ENCODE peak calls at places on chromosome 1, in ten cellular contexts. Q, E, L, I, U, D, S, X, Y and A are unnamed samples.
A peak's percentile ranks its signal among the peaks of the same experiment; 100 is the strongest.

GRCh38 chr1:145806844-145807243 is 17.1 kb downstream of the RNF115 start:
- DNase-seq in Q (no peak), E (no peak), L (no peak), I (no peak), U (no peak), D (no peak), S (no peak), X (no peak), Y (no peak), A (no peak)

GRCh38 chr1:178725603-178726517 is 816 bp downstream of the RALGPS2 start:
- DNase-seq in Q (peak; percentile 67), E (peak; percentile 84), L (peak; percentile 83), I (peak; percentile 45), U (peak; percentile 48), D (peak; percentile 62), S (peak; percentile 22), X (peak; percentile 62), Y (no peak), A (peak; percentile 66)

GRCh38 chr1:202624781-202625108 is 85.5 kb downstream of the SYT2 start:
- DNase-seq in Q (no peak), E (peak; percentile 10), L (no peak), I (no peak), U (no peak), D (no peak), S (no peak), X (no peak), Y (no peak), A (no peak)

GRCh38 chr1:112431038-112431437 is 35.0 kb downstream of the CTTNBP2NL start:
- DNase-seq in Q (no peak), E (no peak), L (no peak), I (no peak), U (no peak), D (no peak), S (no peak), X (no peak), Y (no peak), A (no peak)

GRCh38 chr1:94562502-94563260 is 21.1 kb upstream of the F3 start:
- DNase-seq in Q (no peak), E (no peak), L (no peak), I (no peak), U (no peak), D (no peak), S (no peak), X (no peak), Y (no peak), A (no peak)

GRCh38 chr1:167452483-167452882 is 65.8 kb downstream of the CD247 start:
- DNase-seq in Q (no peak), E (no peak), L (no peak), I (no peak), U (no peak), D (no peak), S (no peak), X (no peak), Y (no peak), A (no peak)

GRCh38 chr1:91889717-91890459 is 3.9 kb upstream of the TGFBR3 start:
- DNase-seq in Q (peak; percentile 49), E (peak; percentile 33), L (no peak), I (no peak), U (no peak), D (no peak), S (no peak), X (no peak), Y (no peak), A (no peak)

GRCh38 chr1:6471969-6472368 is 6.0 kb upstream of the TNFRSF25 start:
- DNase-seq in Q (no peak), E (no peak), L (no peak), I (no peak), U (no peak), D (no peak), S (no peak), X (no peak), Y (no peak), A (no peak)

DNA sequence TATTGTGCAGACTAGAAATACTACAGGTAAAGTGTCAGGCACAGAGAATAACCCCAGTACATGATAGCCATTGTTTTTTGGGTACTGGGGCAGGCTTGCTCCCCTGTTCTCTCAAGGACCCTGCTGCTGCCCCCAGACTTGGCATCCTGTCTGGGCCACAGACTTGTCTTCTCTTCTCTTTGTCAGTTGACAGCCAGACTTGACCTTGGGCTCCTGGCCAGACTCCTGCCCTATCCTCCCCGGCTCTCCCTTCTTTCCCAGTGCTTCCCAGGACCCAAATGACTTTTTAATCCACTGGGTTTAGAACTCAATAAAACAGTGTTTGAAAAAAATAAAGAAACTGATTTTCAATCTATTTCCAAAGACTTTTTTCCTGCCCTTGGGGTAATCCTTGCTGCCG is 43.2 kb downstream of the ZSCAN20 start:
- DNase-seq in Q (no peak), E (no peak), L (no peak), I (no peak), U (peak; percentile 53), D (no peak), S (no peak), X (no peak), Y (no peak), A (no peak)
- H3K4me3 ChIP-seq in Q (no peak overlapping the region), E (no peak overlapping the region), L (no peak overlapping the region), I (no peak overlapping the region), U (no peak overlapping the region), D (no peak overlapping the region), S (no peak overlapping the region), X (no peak overlapping the region), Y (no peak overlapping the region), A (no peak overlapping the region)

DNA sequence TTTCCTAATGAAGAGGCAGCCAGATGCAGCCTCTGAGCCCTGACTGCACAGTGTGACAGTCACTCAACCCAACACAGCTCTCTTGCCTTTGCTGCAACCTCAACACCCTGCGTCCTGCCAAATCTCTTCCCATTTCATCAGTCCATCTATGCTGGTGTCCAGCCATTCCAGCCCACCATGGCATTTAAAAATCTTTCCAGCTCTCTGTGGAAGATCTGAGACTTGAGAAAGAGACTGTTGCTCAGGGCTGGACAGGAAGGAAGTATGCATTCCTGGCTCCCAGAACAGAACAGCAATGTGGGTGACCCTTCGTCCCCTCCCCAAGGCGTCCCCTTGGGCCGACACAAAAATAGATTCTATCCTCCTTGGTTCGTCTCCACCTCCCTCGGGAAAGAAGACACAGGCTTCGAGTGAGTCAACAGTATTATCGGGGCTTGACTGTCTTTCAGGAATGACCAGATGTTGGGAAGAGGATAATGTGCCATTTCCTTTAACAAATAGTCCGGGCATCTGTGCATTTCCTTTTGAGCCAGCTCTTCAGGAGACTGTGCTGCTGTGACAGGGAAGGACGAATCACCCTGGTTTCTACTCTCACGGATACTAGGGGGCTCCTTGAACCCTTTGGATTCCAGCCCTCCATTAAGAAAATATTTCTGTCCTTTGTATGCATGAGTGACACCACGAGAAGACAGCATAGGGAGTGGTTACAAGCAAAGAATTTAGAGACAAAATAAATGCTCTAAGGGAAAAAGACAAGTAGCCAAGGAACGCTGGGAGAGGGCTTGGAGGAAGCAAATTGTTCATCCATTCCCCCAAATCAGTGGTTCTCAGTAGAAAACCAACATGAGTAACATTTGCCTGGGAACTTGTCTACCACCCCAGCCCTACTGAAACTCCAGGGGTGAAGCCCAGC is 111.4 kb upstream of the CDC42BPA start:
- DNase-seq in Q (no peak), E (peak; percentile 61), L (no peak), I (no peak), U (no peak), D (no peak), S (no peak), X (peak; percentile 62), Y (no peak), A (peak; percentile 33)
- H3K27ac ChIP-seq in Q (no peak overlapping the region), E (no peak overlapping the region), L (no peak overlapping the region), I (no peak overlapping the region), U (peak overlapping the region; percentile 72), D (no peak overlapping the region), S (no peak overlapping the region), X (peak overlapping the region; percentile 59), Y (no peak overlapping the region), A (peak overlapping the region; percentile 37)

GRCh38 chr1:41876533-41877445 is 41.9 kb downstream of the HIVEP3 start:
- DNase-seq in Q (no peak), E (peak; percentile 58), L (no peak), I (no peak), U (no peak), D (no peak), S (no peak), X (no peak), Y (no peak), A (no peak)

GRCh38 chr1:41880951-41881885 is 37.5 kb downstream of the HIVEP3 start:
- DNase-seq in Q (no peak), E (no peak), L (no peak), I (no peak), U (no peak), D (no peak), S (no peak), X (no peak), Y (no peak), A (no peak)

GRCh38 chr1:41878495-41878894 is 40.2 kb downstream of the HIVEP3 start:
- DNase-seq in Q (no peak), E (no peak), L (no peak), I (no peak), U (no peak), D (no peak), S (no peak), X (no peak), Y (no peak), A (no peak)

GRCh38 chr1:41880261-41880660 is 38.5 kb downstream of the HIVEP3 start:
- DNase-seq in Q (no peak), E (peak; percentile 63), L (peak; percentile 59), I (no peak), U (no peak), D (no peak), S (no peak), X (no peak), Y (no peak), A (no peak)

DNA sequence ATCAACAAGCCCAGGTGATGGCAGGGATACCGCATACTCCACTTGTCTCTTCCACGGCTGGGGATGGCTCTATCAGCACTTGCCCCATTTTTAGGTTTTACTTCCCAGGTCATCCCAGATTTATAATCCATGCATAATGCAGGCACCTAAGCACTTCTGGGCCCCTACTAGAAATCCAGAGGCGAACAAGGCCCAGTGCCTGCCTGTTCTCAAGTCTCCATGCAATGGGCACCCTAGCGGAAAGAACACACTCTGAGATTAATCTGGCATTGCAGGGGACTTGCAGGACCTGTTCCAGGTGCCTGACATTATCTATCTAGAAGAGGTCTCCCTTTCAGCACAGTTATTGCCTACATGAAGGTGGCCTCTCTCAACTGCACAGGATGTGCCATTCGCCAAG is 39.8 kb downstream of the HIVEP3 start:
- DNase-seq in Q (no peak), E (no peak), L (no peak), I (no peak), U (no peak), D (no peak), S (no peak), X (no peak), Y (no peak), A (no peak)
- H3K4me1 ChIP-seq in Q (peaks cover 11% of the 10 kb centered on the region), E (peaks cover 3% of the 10 kb centered on the region), L (peaks cover 29% of the 10 kb centered on the region), I (no peaks in the 10 kb centered on the region), U (peaks cover 98% of the 10 kb centered on the region), D (peaks cover 11% of the 10 kb centered on the region), S (peaks cover 7% of the 10 kb centered on the region), X (peaks cover 9% of the 10 kb centered on the region), Y (peaks cover 5% of the 10 kb centered on the region), A (peaks cover 56% of the 10 kb centered on the region)

DNA sequence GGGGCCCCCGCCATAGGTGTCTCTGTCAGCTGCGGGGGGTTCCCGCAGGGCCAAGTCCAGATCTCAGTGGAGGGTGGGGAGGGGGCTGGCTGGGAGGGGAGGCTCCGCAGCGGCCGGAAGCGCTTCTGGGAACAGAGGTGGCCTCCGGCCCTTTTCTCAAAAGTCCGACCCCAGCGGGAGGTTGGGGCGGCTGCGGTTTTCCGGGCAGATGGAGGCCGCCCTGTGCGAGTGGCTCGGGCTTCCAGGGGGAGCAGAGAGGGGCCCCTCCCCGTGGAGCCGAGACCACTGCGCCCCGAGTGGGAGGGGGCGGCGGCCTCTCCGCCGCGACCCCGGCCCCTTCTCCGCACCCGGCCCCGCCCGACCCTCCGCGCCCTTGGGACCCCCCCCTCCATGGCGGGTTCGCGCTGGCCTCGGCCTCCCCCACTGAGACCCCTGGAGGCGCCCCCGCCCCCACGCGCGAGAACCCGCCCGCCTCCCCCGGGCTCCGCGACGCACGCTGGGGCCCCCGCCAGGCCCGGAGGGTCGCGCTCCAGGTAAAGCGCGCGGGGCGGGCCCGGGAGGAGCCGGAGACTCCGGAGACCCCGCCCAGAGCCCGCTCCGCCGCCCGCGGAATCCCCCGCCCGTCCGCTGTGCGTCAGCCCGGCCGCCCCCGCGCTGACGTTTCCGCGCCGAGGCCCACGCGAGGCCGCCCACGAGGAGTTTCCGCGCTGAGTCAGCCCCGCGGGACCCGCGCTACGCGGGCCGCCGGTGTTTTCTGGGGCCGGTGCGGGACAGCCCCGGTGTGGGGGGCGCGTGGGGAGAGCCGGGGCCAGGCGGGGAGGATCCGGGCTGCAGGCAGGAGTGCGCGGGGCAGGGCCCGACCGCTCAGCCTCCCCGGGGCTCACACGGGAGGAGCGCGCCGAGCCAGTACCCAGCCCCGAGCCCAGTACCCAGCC is 5.2 kb downstream of the TNFRSF18 start:
- DNase-seq in Q (peak; percentile 91), E (peak; percentile 63), L (no peak), I (peak; percentile 87), U (peak; percentile 44), D (peak; percentile 39), S (peak; percentile 86), X (no peak), Y (no peak), A (peak; percentile 66)
- H3K4me3 ChIP-seq in Q (peak overlapping the region; percentile 24), E (peak overlapping the region; percentile 71), L (peak overlapping the region; percentile 56), I (no peak overlapping the region), U (peak overlapping the region; percentile 65), D (peak overlapping the region; percentile 40), S (peak overlapping the region; percentile 46), X (peak overlapping the region; percentile 29), Y (peak overlapping the region; percentile 55), A (peak overlapping the region; percentile 59)